ENCODE peak calls at places on chromosome 18, in five cellular contexts. One of them, this sample, is unnamed. For H3K4me1, the result is how much of the 10 kb centered on the place peaks cover.

GRCh38 chr18:35467624-35468016 is 30.1 kb downstream of the INO80C start:
- DNase-seq in hepatocyte: no peak
- DNase-seq in GM23248: no peak
- DNase-seq in HCT116: no peak
- DNase-seq in fibroblast of lung: no peak
- DNase-seq in this sample: no peak

GRCh38 chr18:22559414-22560282 is 141.9 kb upstream of the CTAGE1 start:
- DNase-seq in HCT116: no peak
- DNase-seq in hepatocyte: peak
- DNase-seq in fibroblast of lung: peak
- DNase-seq in GM23248: peak
- DNase-seq in this sample: peak

GRCh38 chr18:34114996-34115395 is 109.7 kb downstream of the NOL4 start:
- DNase-seq in hepatocyte: no peak
- DNase-seq in GM23248: no peak
- DNase-seq in fibroblast of lung: peak
- DNase-seq in HCT116: no peak
- DNase-seq in this sample: no peak

GRCh38 chr18:28411806-28412205 is 234.9 kb upstream of the CDH2 start:
- DNase-seq in HCT116: no peak
- DNase-seq in GM23248: peak
- DNase-seq in fibroblast of lung: peak
- DNase-seq in hepatocyte: no peak
- DNase-seq in this sample: no peak

GRCh38 chr18:4352746-4353522 is 102.2 kb downstream of the DLGAP1 start:
- DNase-seq in GM23248: no peak
- DNase-seq in fibroblast of lung: no peak
- DNase-seq in hepatocyte: peak
- DNase-seq in HCT116: no peak
- DNase-seq in this sample: peak

GRCh38 chr18:78621141-78621540 is 358.5 kb upstream of the SALL3 start:
- DNase-seq in hepatocyte: no peak
- DNase-seq in fibroblast of lung: no peak
- DNase-seq in GM23248: no peak
- DNase-seq in HCT116: no peak
- DNase-seq in this sample: no peak

GRCh38 chr18:9869713-9870430 is 15.9 kb upstream of the TXNDC2 start:
- DNase-seq in fibroblast of lung: peak
- DNase-seq in HCT116: peak
- DNase-seq in hepatocyte: peak
- DNase-seq in GM23248: peak
- DNase-seq in this sample: no peak

GRCh38 chr18:79283341-79283879 is 112.3 kb upstream of the NFATC1 start:
- DNase-seq in hepatocyte: no peak
- DNase-seq in GM23248: no peak
- DNase-seq in fibroblast of lung: no peak
- DNase-seq in HCT116: no peak
- DNase-seq in this sample: no peak

GRCh38 chr18:8084160-8084559 is 517.0 kb downstream of the PTPRM start:
- DNase-seq in hepatocyte: peak
- DNase-seq in GM23248: peak
- DNase-seq in HCT116: peak
- DNase-seq in fibroblast of lung: peak
- DNase-seq in this sample: peak

GRCh38 chr18:378039-378438 is 110.2 kb upstream of the THOC1 start:
- DNase-seq in HCT116: no peak
- DNase-seq in fibroblast of lung: no peak
- DNase-seq in GM23248: no peak
- DNase-seq in hepatocyte: no peak
- DNase-seq in this sample: no peak

GRCh38 chr18:8517276-8517675 is 92.0 kb upstream of the RAB12 start:
- DNase-seq in fibroblast of lung: no peak
- DNase-seq in hepatocyte: no peak
- DNase-seq in HCT116: no peak
- DNase-seq in GM23248: no peak
- DNase-seq in this sample: no peak

GRCh38 chr18:55861266-55861665 is 273.3 kb upstream of the TCF4 start:
- DNase-seq in hepatocyte: peak
- DNase-seq in fibroblast of lung: peak
- DNase-seq in GM23248: peak
- DNase-seq in HCT116: no peak
- DNase-seq in this sample: peak

GRCh38 chr18:58088723-58089074 is 44.7 kb downstream of the NEDD4L start:
- DNase-seq in HCT116: no peak
- DNase-seq in fibroblast of lung: no peak
- DNase-seq in GM23248: no peak
- DNase-seq in hepatocyte: no peak
- DNase-seq in this sample: no peak

GRCh38 chr18:3035635-3036034 is 22.7 kb upstream of the LPIN2 start:
- DNase-seq in hepatocyte: no peak
- DNase-seq in GM23248: no peak
- DNase-seq in HCT116: no peak
- DNase-seq in fibroblast of lung: no peak
- DNase-seq in this sample: no peak

GRCh38 chr18:69853061-69853460 is 94.6 kb downstream of the CD226 start:
- DNase-seq in HCT116: no peak
- DNase-seq in fibroblast of lung: no peak
- DNase-seq in hepatocyte: no peak
- DNase-seq in GM23248: no peak
- DNase-seq in this sample: no peak

GRCh38 chr18:50622865-50623393 is 63.0 kb downstream of the MAPK4 start:
- DNase-seq in hepatocyte: no peak
- DNase-seq in HCT116: no peak
- DNase-seq in GM23248: no peak
- DNase-seq in fibroblast of lung: no peak
- DNase-seq in this sample: no peak

GRCh38 chr18:27599202-27599829 is 414.2 kb upstream of the CHST9 start:
- DNase-seq in HCT116: peak
- DNase-seq in GM23248: peak
- DNase-seq in fibroblast of lung: peak
- DNase-seq in hepatocyte: peak
- DNase-seq in this sample: peak

GRCh38 chr18:10089881-10090280 is 176.1 kb downstream of the VAPA start:
- DNase-seq in GM23248: no peak
- DNase-seq in fibroblast of lung: no peak
- DNase-seq in hepatocyte: no peak
- DNase-seq in HCT116: no peak
- DNase-seq in this sample: no peak

GRCh38 chr18:31046916-31047315 is 4.4 kb upstream of the DSC3 start:
- DNase-seq in hepatocyte: no peak
- DNase-seq in GM23248: no peak
- DNase-seq in fibroblast of lung: no peak
- DNase-seq in HCT116: no peak
- DNase-seq in this sample: no peak

GRCh38 chr18:60892855-60893254 is 440.4 kb upstream of the CDH20 start:
- DNase-seq in fibroblast of lung: peak
- DNase-seq in GM23248: peak
- DNase-seq in HCT116: peak
- DNase-seq in hepatocyte: peak
- DNase-seq in this sample: no peak

GRCh38 chr18:75407468-75408437 is 19.8 kb downstream of the SMIM21 start:
- DNase-seq in hepatocyte: peak
- DNase-seq in fibroblast of lung: peak
- DNase-seq in GM23248: peak
- DNase-seq in HCT116: no peak
- DNase-seq in this sample: peak

GRCh38 chr18:57759650-57760049 is 43.5 kb downstream of the ATP8B1 start:
- DNase-seq in hepatocyte: no peak
- DNase-seq in fibroblast of lung: peak
- DNase-seq in HCT116: no peak
- DNase-seq in GM23248: peak
- DNase-seq in this sample: no peak

GRCh38 chr18:44180683-44181082 is 500.0 kb upstream of the SETBP1 start:
- DNase-seq in fibroblast of lung: peak
- DNase-seq in HCT116: no peak
- DNase-seq in GM23248: peak
- DNase-seq in hepatocyte: no peak
- DNase-seq in this sample: no peak

GRCh38 chr18:2932247-2933181 is 80.4 kb downstream of the LPIN2 start:
- DNase-seq in GM23248: peak
- DNase-seq in HCT116: peak
- DNase-seq in hepatocyte: peak
- DNase-seq in fibroblast of lung: peak
- DNase-seq in this sample: peak

GRCh38 chr18:9796933-9797549 is 88.7 kb upstream of the TXNDC2 start:
- DNase-seq in hepatocyte: no peak
- DNase-seq in GM23248: peak
- DNase-seq in HCT116: no peak
- DNase-seq in fibroblast of lung: no peak
- DNase-seq in this sample: no peak

GRCh38 chr18:54147439-54147838 is 77.0 kb downstream of the MBD2 start:
- DNase-seq in GM23248: no peak
- DNase-seq in hepatocyte: no peak
- DNase-seq in fibroblast of lung: peak
- DNase-seq in HCT116: no peak
- DNase-seq in this sample: no peak

GRCh38 chr18:73829146-73829545 is 318.5 kb downstream of the FBXO15 start:
- DNase-seq in fibroblast of lung: no peak
- DNase-seq in GM23248: no peak
- DNase-seq in HCT116: no peak
- DNase-seq in hepatocyte: no peak
- DNase-seq in this sample: no peak
- H2AFZ ChIP-seq in fibroblast of lung: no peak
- H2AFZ ChIP-seq in GM23248: no peak
- H2AFZ ChIP-seq in HCT116: no peak
- H2AFZ ChIP-seq in hepatocyte: no peak
- H2AFZ ChIP-seq in this sample: no peak

GRCh38 chr18:48785686-48786470 is 164.9 kb downstream of the SMAD7 start:
- DNase-seq in fibroblast of lung: no peak
- DNase-seq in hepatocyte: no peak
- DNase-seq in GM23248: no peak
- DNase-seq in HCT116: no peak
- DNase-seq in this sample: no peak
- H3K4me1 ChIP-seq in fibroblast of lung: under half
- H3K4me1 ChIP-seq in hepatocyte: under half
- H3K4me1 ChIP-seq in GM23248: under half
- H3K4me1 ChIP-seq in HCT116: under half
- H3K4me1 ChIP-seq in this sample: under half

DNA sequence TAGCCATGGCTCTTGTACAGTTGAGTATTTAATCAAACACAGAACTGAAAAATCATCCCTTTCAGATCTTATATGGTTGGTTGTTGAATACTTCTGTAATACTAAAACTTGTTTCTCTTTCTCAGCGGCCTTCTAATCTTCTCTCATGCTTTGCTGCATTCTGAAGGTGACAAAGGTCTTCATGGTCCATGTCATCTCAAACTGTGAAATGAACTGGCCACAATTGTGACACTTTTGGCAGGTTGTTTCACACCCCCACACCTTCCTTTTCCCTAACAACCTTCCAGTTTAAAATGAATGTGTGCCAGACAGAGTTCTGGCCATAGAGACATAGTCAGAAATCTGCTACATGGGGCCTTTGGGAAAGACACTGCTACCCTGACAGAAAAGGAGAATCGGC is 106.7 kb downstream of the PIGN start:
- DNase-seq in HCT116: no peak
- DNase-seq in hepatocyte: no peak
- DNase-seq in GM23248: no peak
- DNase-seq in fibroblast of lung: no peak
- DNase-seq in this sample: no peak
- H2AFZ ChIP-seq in HCT116: no peak
- H2AFZ ChIP-seq in hepatocyte: no peak
- H2AFZ ChIP-seq in GM23248: no peak
- H2AFZ ChIP-seq in fibroblast of lung: no peak
- H2AFZ ChIP-seq in this sample: no peak

DNA sequence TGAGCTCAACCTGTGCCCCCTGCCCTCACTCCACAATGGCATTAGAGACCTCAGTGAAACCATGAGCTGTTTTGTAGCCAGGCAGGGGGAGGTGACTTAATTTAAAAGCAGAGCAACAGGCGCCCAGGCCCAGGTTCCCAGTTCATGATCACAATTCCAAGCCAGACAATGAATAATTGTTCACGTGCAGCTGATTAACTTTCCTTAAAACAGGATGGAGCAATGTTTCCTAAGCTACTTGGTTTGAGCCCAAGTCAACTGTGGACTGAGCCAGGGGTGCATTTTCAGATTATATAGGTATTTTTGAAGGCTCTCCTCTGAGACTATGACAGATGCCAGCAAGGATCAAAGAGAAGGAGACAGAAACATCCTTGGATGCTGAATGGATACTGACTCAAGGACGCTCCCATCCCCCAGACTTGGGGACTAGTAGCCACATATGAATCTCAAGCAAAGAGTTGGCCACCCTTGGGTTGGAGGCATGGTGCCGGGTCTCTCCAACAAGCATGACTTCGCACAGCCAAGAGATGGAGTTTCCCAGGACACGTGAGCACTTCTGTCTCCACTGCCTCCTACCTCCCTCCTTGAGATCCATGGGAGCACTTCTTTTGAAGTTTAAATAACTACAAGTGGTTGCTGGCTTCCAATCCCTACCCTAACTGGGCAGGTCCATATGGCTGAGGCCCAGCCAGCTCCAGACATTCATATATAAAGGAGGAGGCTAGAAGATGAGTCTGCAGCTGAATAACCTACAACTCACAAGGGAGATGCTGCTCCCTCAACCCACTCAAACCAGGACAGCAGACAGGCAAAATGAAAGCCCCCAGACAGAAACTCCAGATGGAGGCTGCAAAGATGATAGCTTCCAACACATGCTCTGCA is 12.7 kb downstream of the SMAD7 start:
- DNase-seq in hepatocyte: no peak
- DNase-seq in GM23248: peak
- DNase-seq in fibroblast of lung: no peak
- DNase-seq in HCT116: no peak
- DNase-seq in this sample: no peak
- H3K4me1 ChIP-seq in hepatocyte: half or more
- H3K4me1 ChIP-seq in GM23248: half or more
- H3K4me1 ChIP-seq in fibroblast of lung: half or more
- H3K4me1 ChIP-seq in HCT116: half or more
- H3K4me1 ChIP-seq in this sample: under half

This sample was measured in neuronal stem cell.